ENCODE peak calls at places on chromosomes 2 and 18, in seven cellular contexts. V, C, Q, X, Y, F and T are unnamed samples.

GRCh38 chr2:172672999-172673726 is 62.5 kb upstream of the RAPGEF4 start:
- DNase-seq in X (no peak), Q (no peak), Y (peak; percentile 0), C (no peak), F (no peak), V (no peak), T (no peak)

GRCh38 chr2:206212673-206213513 is 53.2 kb downstream of the EEF1B2 start:
- DNase-seq in X (no peak), V (no peak), C (peak; percentile 25), F (peak; percentile 13), Q (peak; percentile 17), Y (peak; percentile 60), T (no peak)

GRCh38 chr2:109409347-109410020 is 204.3 kb downstream of the SEPTIN10 start:
- DNase-seq in C (no peak), X (no peak), Q (no peak), F (no peak), V (no peak), Y (no peak), T (no peak)

GRCh38 chr2:173354601-173355131 is at the start of gene CDCA7:
- DNase-seq in X (peak; percentile 92), C (peak; percentile 75), Y (peak; percentile 77), Q (peak; percentile 54), V (peak; percentile 82), F (peak; percentile 89), T (peak; percentile 78)

GRCh38 chr2:200945395-200945729 is 18.1 kb downstream of the ORC2 start:
- DNase-seq in F (no peak), C (no peak), V (no peak), Q (no peak), Y (no peak), X (no peak), T (no peak)

GRCh38 chr2:74864728-74865722 is 31.1 kb downstream of the HK2 start:
- DNase-seq in X (no peak), C (no peak), Y (peak; percentile 45), F (peak; percentile 72), Q (peak; percentile 70), V (peak; percentile 56), T (no peak)

GRCh38 chr2:89763581-89764485 is 1072.4 kb downstream of the RPIA start:
- DNase-seq in C (no peak), X (no peak), Q (no peak), F (no peak), Y (no peak), V (no peak), T (no peak)

GRCh38 chr2:182504903-182505302 is 78.1 kb upstream of the PDE1A start:
- DNase-seq in X (no peak), V (no peak), Q (peak; percentile 91), Y (peak; percentile 74), C (peak; percentile 92), F (peak; percentile 60), T (no peak)

GRCh38 chr18:74012954-74013630 is 134.5 kb downstream of the FBXO15 start:
- DNase-seq in C (no peak), Y (no peak), F (peak; percentile 8), V (no peak), Q (no peak), X (no peak), T (no peak)

GRCh38 chr2:128473175-128474013 is 154.7 kb upstream of the HS6ST1 start:
- DNase-seq in C (peak; percentile 50), Q (peak; percentile 62), F (peak; percentile 36), Y (no peak), V (peak; percentile 28), X (peak; percentile 46), T (no peak)

GRCh38 chr2:152920846-152921245 is 202.4 kb downstream of the ARL6IP6 start:
- DNase-seq in X (no peak), Y (no peak), F (no peak), Q (no peak), V (no peak), C (no peak), T (no peak)

GRCh38 chr2:167052825-167053224 is 164.5 kb downstream of the XIRP2 start:
- DNase-seq in F (peak; percentile 34), V (no peak), X (no peak), Y (no peak), Q (peak; percentile 84), C (peak; percentile 40), T (no peak)

GRCh38 chr18:79496978-79497637 is 101.4 kb downstream of the NFATC1 start:
- DNase-seq in C (peak; percentile 84), Y (no peak), X (no peak), V (no peak), Q (peak; percentile 57), F (no peak), T (no peak)

GRCh38 chr18:37529296-37529695 is 36.3 kb downstream of the CELF4 start:
- DNase-seq in Y (no peak), C (no peak), F (no peak), Q (no peak), V (no peak), X (no peak), T (no peak)

GRCh38 chr2:231297108-231297908 is 98.2 kb upstream of the B3GNT7 start:
- DNase-seq in X (peak; percentile 77), C (peak; percentile 75), F (peak; percentile 85), V (peak; percentile 82), Y (peak; percentile 59), Q (peak; percentile 54), T (peak; percentile 56)

GRCh38 chr2:99641999-99642398 is 152.2 kb upstream of the REV1 start:
- DNase-seq in X (no peak), C (no peak), Q (no peak), V (no peak), F (no peak), Y (no peak), T (no peak)

GRCh38 chr2:215601990-215602721 is 166.3 kb upstream of the FN1 start:
- DNase-seq in F (no peak), Q (peak; percentile 88), X (no peak), Y (no peak), C (no peak), V (no peak), T (no peak)

GRCh38 chr2:225124311-225124832 is 82.1 kb upstream of the DOCK10 start:
- DNase-seq in Q (peak; percentile 21), X (no peak), V (no peak), C (no peak), F (no peak), Y (no peak), T (no peak)

GRCh38 chr2:137886432-137886831 is 77.8 kb upstream of the HNMT start:
- DNase-seq in Y (peak; percentile 71), V (peak; percentile 52), X (no peak), Q (no peak), F (peak; percentile 71), C (no peak), T (no peak)

GRCh38 chr2:144526826-144527225 is 6.9 kb upstream of the ZEB2 start:
- DNase-seq in C (no peak), V (no peak), X (no peak), Q (no peak), Y (no peak), F (no peak), T (no peak)

GRCh38 chr2:195466427-195466826 is 190.6 kb upstream of the SLC39A10 start:
- DNase-seq in C (no peak), V (no peak), Y (no peak), X (no peak), Q (no peak), F (no peak), T (no peak)

GRCh38 chr18:31648966-31649429 is 35.4 kb downstream of the B4GALT6 start:
- DNase-seq in F (peak; percentile 82), Y (peak; percentile 92), Q (peak; percentile 15), C (peak; percentile 87), V (no peak), X (no peak), T (no peak)

GRCh38 chr18:21408681-21409080 is 166.6 kb downstream of the GREB1L start:
- DNase-seq in Y (peak; percentile 1), F (no peak), C (no peak), Q (no peak), V (no peak), X (no peak), T (no peak)

GRCh38 chr2:141490886-141491285 is 639.9 kb downstream of the LRP1B start:
- DNase-seq in V (no peak), X (no peak), Q (peak; percentile 12), C (no peak), Y (no peak), F (no peak), T (no peak)

GRCh38 chr2:141496805-141497204 is 634.0 kb downstream of the LRP1B start:
- DNase-seq in X (no peak), V (no peak), Q (peak; percentile 19), Y (no peak), C (peak; percentile 13), F (no peak), T (no peak)

GRCh38 chr2:141492816-141493215 is 638.0 kb downstream of the LRP1B start:
- DNase-seq in V (no peak), X (no peak), Y (no peak), C (no peak), Q (no peak), F (no peak), T (no peak)

GRCh38 chr2:141497262-141497661 is 633.6 kb downstream of the LRP1B start:
- DNase-seq in F (no peak), Y (no peak), X (no peak), C (no peak), Q (no peak), V (no peak), T (no peak)

DNA sequence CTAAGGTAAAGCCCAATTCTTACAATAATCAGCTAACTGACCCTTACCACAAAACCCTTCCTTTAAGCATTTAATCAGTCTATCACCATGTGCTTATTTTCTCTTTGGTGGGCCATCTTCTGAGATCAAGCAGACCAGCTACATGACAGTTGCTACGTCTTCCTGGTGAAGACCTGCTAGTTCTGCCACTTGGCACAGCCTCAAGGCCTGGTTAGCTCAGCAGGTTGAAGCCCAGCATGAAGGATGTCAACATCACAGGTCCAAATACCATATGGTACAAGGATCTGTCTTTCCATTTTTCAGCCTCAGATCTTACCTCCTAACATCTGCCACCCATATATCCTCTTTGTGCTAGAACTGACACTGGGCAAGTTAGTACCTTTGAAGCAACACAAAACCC is 636.9 kb downstream of the LRP1B start:
- DNase-seq in C (no peak), F (no peak), V (no peak), Y (no peak), X (no peak), Q (no peak), T (no peak)
- H2BK120ac ChIP-seq in C (no peak overlapping the region), F (no peak overlapping the region), V (no peak overlapping the region), Y (no peak overlapping the region), X (no peak overlapping the region), Q (no peak overlapping the region), T (no peak overlapping the region)

GRCh38 chr2:156306821-156307220 is 25.7 kb downstream of the NR4A2 start:
- DNase-seq in V (no peak), Q (no peak), Y (no peak), F (no peak), C (no peak), X (no peak), T (no peak)
- H2BK120ac ChIP-seq in V (no peak overlapping the region), Q (no peak overlapping the region), Y (no peak overlapping the region), F (no peak overlapping the region), C (no peak overlapping the region), X (no peak overlapping the region), T (no peak overlapping the region)

GRCh38 chr18:59150236-59150635 is 10.6 kb downstream of the SEC11C start:
- DNase-seq in F (peak; percentile 21), V (peak; percentile 38), C (no peak), Y (no peak), X (peak; percentile 50), Q (no peak), T (no peak)
- H2BK120ac ChIP-seq in F (no peak overlapping the region), V (no peak overlapping the region), C (no peak overlapping the region), Y (no peak overlapping the region), X (no peak overlapping the region), Q (no peak overlapping the region), T (no peak overlapping the region)

DNA sequence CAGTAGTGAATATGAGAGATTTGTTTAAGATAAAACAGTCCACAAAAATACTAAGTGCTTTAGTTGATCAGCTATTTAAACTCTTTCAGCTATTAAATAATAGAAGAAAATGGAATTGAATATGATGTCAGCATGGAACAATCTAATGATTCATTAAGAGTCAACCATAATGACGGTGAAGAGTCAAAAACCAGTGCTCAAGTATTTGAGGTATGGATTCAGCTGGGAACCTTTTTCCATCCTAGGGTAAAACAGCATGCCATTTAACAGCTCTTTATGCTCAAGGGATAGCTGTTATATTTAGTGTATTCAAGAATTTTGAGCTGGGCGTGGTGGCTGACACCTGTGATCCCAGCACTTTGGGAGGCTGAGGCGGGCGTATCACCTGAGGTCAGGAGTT is 29.7 kb downstream of the CARF start:
- DNase-seq in F (peak; percentile 16), Q (peak; percentile 83), X (no peak), C (no peak), Y (peak; percentile 31), V (no peak), T (no peak)
- H2BK120ac ChIP-seq in F (no peak overlapping the region), Q (peak overlapping the region; percentile 4), X (no peak overlapping the region), C (no peak overlapping the region), Y (no peak overlapping the region), V (no peak overlapping the region), T (no peak overlapping the region)